ENCODE peak calls at places on chromosomes 7 and 10, in five cellular contexts. One of them, this sample, is unnamed.

GRCh38 chr7:92448185-92448747 is 984 bp downstream of the GATAD1 start:
- DNase-seq in amniotic stem cell: no peak
- DNase-seq in colonic mucosa: peak; percentile 75
- DNase-seq in heart right ventricle: peak; percentile 44
- DNase-seq in nucleus accumbens: peak; percentile 69
- DNase-seq in this sample: no peak

GRCh38 chr7:50333266-50333665 is 28.8 kb downstream of the IKZF1 start:
- DNase-seq in heart right ventricle: no peak
- DNase-seq in amniotic stem cell: no peak
- DNase-seq in colonic mucosa: no peak
- DNase-seq in nucleus accumbens: no peak
- DNase-seq in this sample: no peak

GRCh38 chr7:158638001-158638400 is 50.4 kb upstream of the PTPRN2 start:
- DNase-seq in nucleus accumbens: no peak
- DNase-seq in heart right ventricle: no peak
- DNase-seq in colonic mucosa: no peak
- DNase-seq in amniotic stem cell: no peak
- DNase-seq in this sample: no peak

GRCh38 chr10:7093368-7093767 is 317.5 kb downstream of the SFMBT2 start:
- DNase-seq in nucleus accumbens: no peak
- DNase-seq in heart right ventricle: no peak
- DNase-seq in amniotic stem cell: no peak
- DNase-seq in colonic mucosa: no peak
- DNase-seq in this sample: no peak

GRCh38 chr10:59838390-59838789 is 68.0 kb downstream of the CCDC6 start:
- DNase-seq in amniotic stem cell: no peak
- DNase-seq in heart right ventricle: no peak
- DNase-seq in nucleus accumbens: no peak
- DNase-seq in colonic mucosa: no peak
- DNase-seq in this sample: no peak

GRCh38 chr7:49443515-49443914 is 329.9 kb upstream of the VWC2 start:
- DNase-seq in colonic mucosa: no peak
- DNase-seq in nucleus accumbens: no peak
- DNase-seq in heart right ventricle: no peak
- DNase-seq in amniotic stem cell: no peak
- DNase-seq in this sample: no peak

GRCh38 chr7:155732275-155732674 is 80.0 kb downstream of the SHH start:
- DNase-seq in nucleus accumbens: no peak
- DNase-seq in amniotic stem cell: no peak
- DNase-seq in colonic mucosa: no peak
- DNase-seq in heart right ventricle: no peak
- DNase-seq in this sample: no peak

GRCh38 chr10:113517165-113517892 is 35.5 kb upstream of the HABP2 start:
- DNase-seq in colonic mucosa: no peak
- DNase-seq in nucleus accumbens: no peak
- DNase-seq in heart right ventricle: no peak
- DNase-seq in amniotic stem cell: no peak
- DNase-seq in this sample: no peak

GRCh38 chr10:70331486-70332268 is 47.9 kb upstream of the NPFFR1 start:
- DNase-seq in colonic mucosa: peak; percentile 64
- DNase-seq in nucleus accumbens: peak; percentile 20
- DNase-seq in heart right ventricle: peak; percentile 84
- DNase-seq in amniotic stem cell: peak; percentile 42
- DNase-seq in this sample: no peak

GRCh38 chr7:117014673-117015133 is 61.4 kb downstream of the ST7 start:
- DNase-seq in amniotic stem cell: no peak
- DNase-seq in colonic mucosa: peak; percentile 40
- DNase-seq in nucleus accumbens: peak; percentile 47
- DNase-seq in heart right ventricle: peak; percentile 69
- DNase-seq in this sample: peak; percentile 29

GRCh38 chr10:43076876-43077420 is at the start of gene RET:
- DNase-seq in amniotic stem cell: no peak
- DNase-seq in colonic mucosa: peak; percentile 63
- DNase-seq in nucleus accumbens: peak; percentile 12
- DNase-seq in heart right ventricle: peak; percentile 18
- DNase-seq in this sample: no peak

GRCh38 chr7:27822245-27822644 is 82.3 kb downstream of the TAX1BP1 start:
- DNase-seq in nucleus accumbens: no peak
- DNase-seq in amniotic stem cell: no peak
- DNase-seq in heart right ventricle: no peak
- DNase-seq in colonic mucosa: no peak
- DNase-seq in this sample: no peak

GRCh38 chr10:121531830-121532178 is 66.4 kb downstream of the FGFR2 start:
- DNase-seq in amniotic stem cell: no peak
- DNase-seq in nucleus accumbens: peak; percentile 16
- DNase-seq in heart right ventricle: no peak
- DNase-seq in colonic mucosa: no peak
- DNase-seq in this sample: no peak

GRCh38 chr10:73716251-73716650 is 18.3 kb upstream of the AGAP5 start:
- DNase-seq in amniotic stem cell: no peak
- DNase-seq in nucleus accumbens: no peak
- DNase-seq in heart right ventricle: no peak
- DNase-seq in colonic mucosa: no peak
- DNase-seq in this sample: no peak

GRCh38 chr10:10519674-10520073 is 498.0 kb upstream of the CELF2 start:
- DNase-seq in amniotic stem cell: no peak
- DNase-seq in nucleus accumbens: no peak
- DNase-seq in colonic mucosa: no peak
- DNase-seq in heart right ventricle: no peak
- DNase-seq in this sample: no peak

GRCh38 chr7:134071355-134072331 is 55.5 kb upstream of the LRGUK start:
- DNase-seq in heart right ventricle: no peak
- DNase-seq in colonic mucosa: no peak
- DNase-seq in nucleus accumbens: no peak
- DNase-seq in amniotic stem cell: no peak
- DNase-seq in this sample: no peak

GRCh38 chr7:127158659-127159058 is 94.1 kb downstream of the GRM8 start:
- DNase-seq in nucleus accumbens: no peak
- DNase-seq in colonic mucosa: no peak
- DNase-seq in amniotic stem cell: no peak
- DNase-seq in heart right ventricle: no peak
- DNase-seq in this sample: no peak

GRCh38 chr7:44533301-44534055 is 7.7 kb downstream of the NPC1L1 start:
- DNase-seq in colonic mucosa: no peak
- DNase-seq in amniotic stem cell: no peak
- DNase-seq in nucleus accumbens: no peak
- DNase-seq in heart right ventricle: no peak
- DNase-seq in this sample: no peak

GRCh38 chr10:97861351-97861750 is 11.7 kb downstream of the GOLGA7B start:
- DNase-seq in amniotic stem cell: peak; percentile 87
- DNase-seq in colonic mucosa: no peak
- DNase-seq in heart right ventricle: no peak
- DNase-seq in nucleus accumbens: peak; percentile 69
- DNase-seq in this sample: no peak

GRCh38 chr10:43231523-43232078 is 35.3 kb downstream of the RASGEF1A start:
- DNase-seq in colonic mucosa: no peak
- DNase-seq in heart right ventricle: no peak
- DNase-seq in amniotic stem cell: no peak
- DNase-seq in nucleus accumbens: no peak
- DNase-seq in this sample: no peak